ENCODE peak calls at places on chromosomes 5 and 9, in five cellular contexts. W, E, L, B and K are unnamed samples.

GRCh38 chr5:153782589-153783238 is 256.0 kb downstream of the FAM114A2 start:
- DNase-seq in E (no peak), W (no peak), B (no peak), L (no peak), K (no peak)

GRCh38 chr5:170503970-170504525 is at the start of gene KCNIP1:
- DNase-seq in L (no peak), W (no peak), B (no peak), E (peak; percentile 86), K (peak; percentile 22)

GRCh38 chr5:122585111-122585415 is 189.8 kb upstream of the SNX2 start:
- DNase-seq in W (no peak), E (no peak), B (no peak), L (no peak), K (no peak)

GRCh38 chr5:105639068-105639467 is 2031.7 kb downstream of the EFNA5 start:
- DNase-seq in B (no peak), L (no peak), E (peak; percentile 58), W (no peak), K (no peak)

GRCh38 chr5:73749485-73750270 is 123.7 kb downstream of the ARHGEF28 start:
- DNase-seq in E (no peak), W (no peak), B (no peak), L (no peak), K (peak; percentile 37)

GRCh38 chr9:112180387-112180881 is 5.3 kb upstream of the SUSD1 start:
- DNase-seq in L (no peak), W (no peak), E (no peak), B (no peak), K (no peak)

GRCh38 chr5:62617943-62618342 is 39.3 kb downstream of the LRRC70 start:
- DNase-seq in E (no peak), L (no peak), B (no peak), W (no peak), K (no peak)

GRCh38 chr5:158051036-158051435 is 192.1 kb upstream of the CLINT1 start:
- DNase-seq in B (no peak), E (no peak), W (no peak), L (no peak), K (no peak)

GRCh38 chr5:149175346-149176113 is 34.2 kb downstream of the ABLIM3 start:
- DNase-seq in L (no peak), B (no peak), W (no peak), E (no peak), K (no peak)

GRCh38 chr5:139847091-139847490 is 51.5 kb downstream of the PSD2 start:
- DNase-seq in L (peak; percentile 48), E (no peak), B (no peak), W (peak; percentile 22), K (no peak)

GRCh38 chr5:125109293-125109692 is 362.9 kb upstream of the ZNF608 start:
- DNase-seq in W (no peak), B (no peak), E (no peak), L (no peak), K (no peak)

GRCh38 chr5:110865400-110866094 is 126.7 kb downstream of the SLC25A46 start:
- DNase-seq in B (no peak), E (no peak), L (no peak), W (no peak), K (no peak)

GRCh38 chr9:106468431-106468830 is 394.5 kb upstream of the ZNF462 start:
- DNase-seq in B (no peak), W (no peak), E (no peak), L (no peak), K (no peak)

GRCh38 chr9:84659273-84659672 is 10.3 kb upstream of the NTRK2 start:
- DNase-seq in L (no peak), E (no peak), W (no peak), B (no peak), K (no peak)

GRCh38 chr9:72661401-72662135 is 140.2 kb downstream of the TMC1 start:
- DNase-seq in E (no peak), B (no peak), W (no peak), L (no peak), K (no peak)

GRCh38 chr5:168404366-168404765 is 81.9 kb upstream of the RARS1 start:
- DNase-seq in L (no peak), E (no peak), B (no peak), W (no peak), K (no peak)

GRCh38 chr5:99032234-99033013 is 103.6 kb upstream of the CHD1 start:
- DNase-seq in L (no peak), W (peak; percentile 61), B (peak; percentile 72), E (no peak), K (peak; percentile 80)

GRCh38 chr9:134928796-134929559 is 11.3 kb upstream of the FCN1 start:
- DNase-seq in L (peak; percentile 52), W (no peak), E (no peak), B (peak; percentile 39), K (no peak)
- H3K27ac ChIP-seq in L (no peak overlapping the region), W (no peak overlapping the region), E (peak overlapping the region; percentile 68), B (peak overlapping the region; percentile 2), K (no peak overlapping the region)

GRCh38 chr5:15010936-15011335 is 139.4 kb upstream of the ANKH start:
- DNase-seq in E (no peak), B (no peak), W (no peak), L (no peak), K (no peak)
- H3K4me1 ChIP-seq in E (peaks cover 10% of the 10 kb centered on the region), B (peaks cover 13% of the 10 kb centered on the region), W (peaks cover 2% of the 10 kb centered on the region), L (peaks cover 4% of the 10 kb centered on the region), K (peaks cover 26% of the 10 kb centered on the region)

GRCh38 chr5:150598046-150598445 is 42.4 kb upstream of the SYNPO start:
- DNase-seq in W (no peak), B (no peak), L (peak; percentile 28), E (no peak), K (no peak)

GRCh38 chr5:150599917-150600511 is 40.4 kb upstream of the SYNPO start:
- DNase-seq in L (peak; percentile 95), E (peak; percentile 72), W (peak; percentile 94), B (peak; percentile 76), K (peak; percentile 88)

GRCh38 chr5:150598821-150599273 is 41.6 kb upstream of the SYNPO start:
- DNase-seq in E (no peak), B (no peak), W (peak; percentile 26), L (peak; percentile 64), K (no peak)

GRCh38 chr5:150600951-150601773 is 39.3 kb upstream of the SYNPO start:
- DNase-seq in L (peak; percentile 63), W (peak; percentile 36), E (peak; percentile 68), B (no peak), K (no peak)

DNA sequence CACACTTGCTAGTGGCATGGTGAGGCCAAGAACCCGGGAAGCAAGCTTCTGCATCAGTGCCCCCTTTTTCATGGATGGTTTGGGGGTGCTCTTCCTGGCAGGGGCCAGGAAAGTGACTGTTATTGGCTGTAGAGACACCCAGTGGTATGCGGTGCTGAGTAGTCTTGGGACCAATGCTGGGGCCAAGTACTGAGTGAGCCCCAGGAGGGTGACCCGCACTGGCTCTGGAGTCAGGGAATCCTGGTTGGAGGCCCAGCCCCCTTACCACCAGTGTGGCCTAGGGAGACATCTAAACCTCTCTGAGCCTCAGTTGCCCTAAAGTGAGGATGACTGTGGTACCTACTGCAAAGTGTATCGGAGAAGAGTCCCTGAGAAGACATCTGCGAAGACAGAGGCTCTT is 41.2 kb upstream of the SYNPO start:
- DNase-seq in W (peak; percentile 10), E (no peak), L (peak; percentile 49), B (no peak), K (no peak)
- H3K27ac ChIP-seq in W (no peak overlapping the region), E (peak overlapping the region; percentile 71), L (peak overlapping the region; percentile 29), B (peak overlapping the region; percentile 10), K (no peak overlapping the region)

GRCh38 chr9:134196911-134197310 is 32.5 kb upstream of the RNU6ATAC start:
- DNase-seq in B (no peak), W (no peak), E (no peak), L (peak; percentile 28), K (no peak)
- H3K4me1 ChIP-seq in B (no peaks in the 10 kb centered on the region), W (no peaks in the 10 kb centered on the region), E (peaks cover 3% of the 10 kb centered on the region), L (no peaks in the 10 kb centered on the region), K (no peaks in the 10 kb centered on the region)

DNA sequence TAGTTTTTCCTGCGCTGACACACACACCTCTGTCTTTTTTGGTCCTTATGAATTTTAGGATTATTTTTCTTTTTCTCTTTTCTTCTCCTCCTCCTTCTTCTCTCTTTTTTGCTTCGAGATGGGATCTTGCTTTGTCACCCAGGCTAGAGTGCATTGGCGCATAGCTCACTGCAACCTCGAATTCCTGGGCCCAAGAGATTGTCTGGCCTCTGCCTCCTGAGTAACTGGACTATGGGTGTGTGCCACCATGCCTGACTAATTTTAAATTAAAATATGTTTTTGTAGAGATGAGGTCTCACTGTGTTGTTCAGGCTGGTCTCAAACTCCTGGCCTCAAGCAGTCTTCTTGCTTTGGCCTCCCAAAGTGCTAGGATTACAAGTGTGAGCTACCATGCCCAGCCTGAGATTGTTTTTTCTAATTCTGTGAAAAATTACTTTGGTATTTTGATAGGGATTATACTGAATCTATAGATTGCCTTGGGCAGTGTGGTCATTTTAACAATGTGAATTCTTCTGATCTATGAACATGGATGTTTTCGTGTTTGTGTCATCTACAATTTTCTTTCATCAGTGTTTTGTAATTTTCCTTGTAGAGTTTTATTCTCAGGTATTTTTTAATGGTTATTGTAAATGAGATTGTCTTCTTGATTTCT is 7.7 kb downstream of the AHRR start:
- DNase-seq in B (no peak), E (no peak), W (no peak), L (no peak), K (no peak)
- H3K27ac ChIP-seq in B (no peak overlapping the region), E (no peak overlapping the region), W (no peak overlapping the region), L (no peak overlapping the region), K (no peak overlapping the region)